ENCODE peak calls at places on chromosomes 12 and 14, in eight cellular contexts. One of them, this sample, is unnamed.

GRCh38 chr14:94192534-94192933 is 18.4 kb downstream of the PPP4R4 start:
- DNase-seq in tibial nerve: no peak
- DNase-seq in stomach: no peak
- DNase-seq in HepG2: no peak
- DNase-seq in upper lobe of left lung: no peak
- DNase-seq in A549: no peak
- DNase-seq in sigmoid colon: no peak
- DNase-seq in SK-N-SH: no peak
- DNase-seq in this sample: no peak

GRCh38 chr12:27820564-27820963 is 40.5 kb upstream of the MANSC4 start:
- DNase-seq in tibial nerve: no peak
- DNase-seq in stomach: no peak
- DNase-seq in HepG2: no peak
- DNase-seq in upper lobe of left lung: no peak
- DNase-seq in A549: no peak
- DNase-seq in sigmoid colon: no peak
- DNase-seq in SK-N-SH: no peak
- DNase-seq in this sample: no peak

GRCh38 chr12:110637869-110638441 is 24.0 kb downstream of the TCTN1 start:
- DNase-seq in tibial nerve: no peak
- DNase-seq in stomach: no peak
- DNase-seq in HepG2: no peak
- DNase-seq in upper lobe of left lung: no peak
- DNase-seq in A549: no peak
- DNase-seq in sigmoid colon: no peak
- DNase-seq in SK-N-SH: no peak
- DNase-seq in this sample: no peak

GRCh38 chr14:51448831-51449665 is 202.7 kb upstream of the FRMD6 start:
- DNase-seq in tibial nerve: no peak
- DNase-seq in stomach: no peak
- DNase-seq in HepG2: no peak
- DNase-seq in upper lobe of left lung: no peak
- DNase-seq in A549: no peak
- DNase-seq in sigmoid colon: no peak
- DNase-seq in SK-N-SH: peak; percentile 45
- DNase-seq in this sample: no peak

GRCh38 chr12:19739195-19739776 is 300.0 kb downstream of the AEBP2 start:
- DNase-seq in tibial nerve: no peak
- DNase-seq in stomach: no peak
- DNase-seq in HepG2: peak; percentile 41
- DNase-seq in upper lobe of left lung: no peak
- DNase-seq in A549: peak; percentile 74
- DNase-seq in sigmoid colon: no peak
- DNase-seq in SK-N-SH: peak; percentile 44
- DNase-seq in this sample: no peak

GRCh38 chr12:107990325-107990724 is 138.8 kb upstream of the WSCD2 start:
- DNase-seq in tibial nerve: no peak
- DNase-seq in stomach: no peak
- DNase-seq in HepG2: peak; percentile 29
- DNase-seq in upper lobe of left lung: no peak
- DNase-seq in A549: peak; percentile 49
- DNase-seq in sigmoid colon: no peak
- DNase-seq in SK-N-SH: peak; percentile 37
- DNase-seq in this sample: no peak

GRCh38 chr12:7101694-7102131 is 7.3 kb downstream of the C1RL start:
- DNase-seq in tibial nerve: no peak
- DNase-seq in stomach: no peak
- DNase-seq in HepG2: no peak
- DNase-seq in upper lobe of left lung: peak; percentile 16
- DNase-seq in A549: no peak
- DNase-seq in sigmoid colon: peak; percentile 67
- DNase-seq in SK-N-SH: no peak
- DNase-seq in this sample: peak; percentile 76

GRCh38 chr12:115023279-115023678 is 339.3 kb upstream of the TBX3 start:
- DNase-seq in tibial nerve: no peak
- DNase-seq in stomach: no peak
- DNase-seq in HepG2: no peak
- DNase-seq in upper lobe of left lung: no peak
- DNase-seq in A549: no peak
- DNase-seq in sigmoid colon: no peak
- DNase-seq in SK-N-SH: no peak
- DNase-seq in this sample: peak; percentile 51

GRCh38 chr12:2129076-2129475 is 76.3 kb downstream of the CACNA1C start:
- DNase-seq in tibial nerve: no peak
- DNase-seq in stomach: no peak
- DNase-seq in HepG2: no peak
- DNase-seq in upper lobe of left lung: no peak
- DNase-seq in A549: no peak
- DNase-seq in sigmoid colon: peak; percentile 87
- DNase-seq in SK-N-SH: peak; percentile 37
- DNase-seq in this sample: no peak

GRCh38 chr12:5514016-5514415 is 82.1 kb downstream of the NTF3 start:
- DNase-seq in tibial nerve: no peak
- DNase-seq in stomach: no peak
- DNase-seq in HepG2: no peak
- DNase-seq in upper lobe of left lung: no peak
- DNase-seq in A549: no peak
- DNase-seq in sigmoid colon: no peak
- DNase-seq in SK-N-SH: no peak
- DNase-seq in this sample: no peak

GRCh38 chr12:27552235-27552634 is 28.2 kb downstream of the PPFIBP1 start:
- DNase-seq in tibial nerve: no peak
- DNase-seq in stomach: no peak
- DNase-seq in HepG2: no peak
- DNase-seq in upper lobe of left lung: no peak
- DNase-seq in A549: no peak
- DNase-seq in sigmoid colon: no peak
- DNase-seq in SK-N-SH: no peak
- DNase-seq in this sample: no peak

GRCh38 chr12:124668602-124669001 is 101.2 kb upstream of the NCOR2 start:
- DNase-seq in tibial nerve: no peak
- DNase-seq in stomach: peak; percentile 64
- DNase-seq in HepG2: no peak
- DNase-seq in upper lobe of left lung: peak; percentile 77
- DNase-seq in A549: no peak
- DNase-seq in sigmoid colon: peak; percentile 61
- DNase-seq in SK-N-SH: no peak
- DNase-seq in this sample: no peak

GRCh38 chr12:12019881-12020280 is 50.9 kb upstream of the BCL2L14 start:
- DNase-seq in tibial nerve: no peak
- DNase-seq in stomach: no peak
- DNase-seq in HepG2: no peak
- DNase-seq in upper lobe of left lung: no peak
- DNase-seq in A549: no peak
- DNase-seq in sigmoid colon: peak; percentile 20
- DNase-seq in SK-N-SH: no peak
- DNase-seq in this sample: no peak

GRCh38 chr12:53060064-53060720 is 10.3 kb downstream of the TNS2 start:
- DNase-seq in tibial nerve: peak; percentile 11
- DNase-seq in stomach: no peak
- DNase-seq in HepG2: no peak
- DNase-seq in upper lobe of left lung: no peak
- DNase-seq in A549: no peak
- DNase-seq in sigmoid colon: no peak
- DNase-seq in SK-N-SH: no peak
- DNase-seq in this sample: no peak

GRCh38 chr12:53060721-53061276 is 10.9 kb downstream of the TNS2 start:
- DNase-seq in tibial nerve: peak; percentile 27
- DNase-seq in stomach: peak; percentile 56
- DNase-seq in HepG2: no peak
- DNase-seq in upper lobe of left lung: no peak
- DNase-seq in A549: no peak
- DNase-seq in sigmoid colon: peak; percentile 81
- DNase-seq in SK-N-SH: no peak
- DNase-seq in this sample: no peak

GRCh38 chr12:53062977-53063707 is 13.3 kb downstream of the TNS2 start:
- DNase-seq in tibial nerve: peak; percentile 14
- DNase-seq in stomach: no peak
- DNase-seq in HepG2: no peak
- DNase-seq in upper lobe of left lung: no peak
- DNase-seq in A549: no peak
- DNase-seq in sigmoid colon: no peak
- DNase-seq in SK-N-SH: peak; percentile 6
- DNase-seq in this sample: peak; percentile 35

GRCh38 chr12:53062011-53062961 is 12.4 kb downstream of the TNS2 start:
- DNase-seq in tibial nerve: peak; percentile 14
- DNase-seq in stomach: no peak
- DNase-seq in HepG2: no peak
- DNase-seq in upper lobe of left lung: no peak
- DNase-seq in A549: no peak
- DNase-seq in sigmoid colon: no peak
- DNase-seq in SK-N-SH: no peak
- DNase-seq in this sample: peak; percentile 32

GRCh38 chr12:53061404-53062010 is 11.6 kb downstream of the TNS2 start:
- DNase-seq in tibial nerve: peak; percentile 41
- DNase-seq in stomach: peak; percentile 92
- DNase-seq in HepG2: peak; percentile 92
- DNase-seq in upper lobe of left lung: peak; percentile 82
- DNase-seq in A549: peak; percentile 77
- DNase-seq in sigmoid colon: peak; percentile 72
- DNase-seq in SK-N-SH: no peak
- DNase-seq in this sample: peak; percentile 67
- H3K4me1 ChIP-seq in tibial nerve: peaks cover 100% of the 10 kb centered on the region
- H3K4me1 ChIP-seq in stomach: peaks cover 83% of the 10 kb centered on the region
- H3K4me1 ChIP-seq in HepG2: peaks cover 34% of the 10 kb centered on the region
- H3K4me1 ChIP-seq in upper lobe of left lung: peaks cover 54% of the 10 kb centered on the region
- H3K4me1 ChIP-seq in A549: peaks cover 40% of the 10 kb centered on the region
- H3K4me1 ChIP-seq in sigmoid colon: peaks cover 66% of the 10 kb centered on the region
- H3K4me1 ChIP-seq in SK-N-SH: peaks cover 22% of the 10 kb centered on the region
- H3K4me1 ChIP-seq in this sample: peaks cover 20% of the 10 kb centered on the region

GRCh38 chr14:64918216-64918615 is 4.0 kb downstream of the CHURC1 start:
- DNase-seq in tibial nerve: no peak
- DNase-seq in stomach: no peak
- DNase-seq in HepG2: no peak
- DNase-seq in upper lobe of left lung: no peak
- DNase-seq in A549: no peak
- DNase-seq in sigmoid colon: no peak
- DNase-seq in SK-N-SH: no peak
- DNase-seq in this sample: no peak

GRCh38 chr14:64923015-64923414 is 8.8 kb downstream of the CHURC1 start:
- DNase-seq in tibial nerve: no peak
- DNase-seq in stomach: no peak
- DNase-seq in HepG2: no peak
- DNase-seq in upper lobe of left lung: no peak
- DNase-seq in A549: no peak
- DNase-seq in sigmoid colon: no peak
- DNase-seq in SK-N-SH: no peak
- DNase-seq in this sample: no peak

GRCh38 chr14:64920465-64920864 is 6.2 kb downstream of the CHURC1 start:
- DNase-seq in tibial nerve: no peak
- DNase-seq in stomach: no peak
- DNase-seq in HepG2: no peak
- DNase-seq in upper lobe of left lung: no peak
- DNase-seq in A549: no peak
- DNase-seq in sigmoid colon: no peak
- DNase-seq in SK-N-SH: no peak
- DNase-seq in this sample: no peak

GRCh38 chr14:64919215-64919614 is 5.0 kb downstream of the CHURC1 start:
- DNase-seq in tibial nerve: no peak
- DNase-seq in stomach: no peak
- DNase-seq in HepG2: no peak
- DNase-seq in upper lobe of left lung: no peak
- DNase-seq in A549: no peak
- DNase-seq in sigmoid colon: no peak
- DNase-seq in SK-N-SH: no peak
- DNase-seq in this sample: no peak

DNA sequence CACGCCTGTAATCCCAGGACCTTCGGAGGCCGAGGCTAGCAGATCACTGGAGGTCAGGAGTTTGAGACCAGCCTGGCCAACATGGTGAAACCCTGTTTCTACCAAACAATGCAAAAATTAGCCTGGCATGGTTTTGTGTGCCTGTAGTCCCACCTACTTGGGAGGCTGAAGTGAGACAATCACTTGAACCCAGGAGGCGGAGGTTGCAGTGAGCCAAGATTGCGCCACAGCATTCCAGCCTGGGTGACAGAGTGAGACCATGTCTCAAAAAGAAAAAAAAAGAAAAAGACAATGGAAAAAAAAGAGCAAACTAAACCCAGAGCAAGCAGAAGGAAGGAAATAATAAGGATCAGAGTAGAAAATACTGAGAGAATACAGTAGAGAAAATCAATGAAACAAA is 5.4 kb downstream of the CHURC1 start:
- DNase-seq in tibial nerve: no peak
- DNase-seq in stomach: no peak
- DNase-seq in HepG2: peak; percentile 12
- DNase-seq in upper lobe of left lung: peak; percentile 52
- DNase-seq in A549: no peak
- DNase-seq in sigmoid colon: no peak
- DNase-seq in SK-N-SH: no peak
- DNase-seq in this sample: no peak
- TF ChIP-seq EP300 in tibial nerve: no peak
- TF ChIP-seq EP300 in stomach: no peak
- TF ChIP-seq EP300 in HepG2: no peak
- TF ChIP-seq EP300 in upper lobe of left lung: no peak
- TF ChIP-seq EP300 in A549: no peak
- TF ChIP-seq EP300 in sigmoid colon: no peak
- TF ChIP-seq EP300 in SK-N-SH: no peak
- TF ChIP-seq EP300 in this sample: no peak

GRCh38 chr12:56119361-56119796 is 1.3 kb downstream of the ZC3H10 start:
- DNase-seq in tibial nerve: no peak
- DNase-seq in stomach: peak; percentile 63
- DNase-seq in HepG2: peak; percentile 95
- DNase-seq in upper lobe of left lung: peak; percentile 84
- DNase-seq in A549: peak; percentile 94
- DNase-seq in sigmoid colon: peak; percentile 94
- DNase-seq in SK-N-SH: peak; percentile 85
- DNase-seq in this sample: peak; percentile 77
- H3K4me3 ChIP-seq in tibial nerve: no peak overlapping the region
- H3K4me3 ChIP-seq in stomach: peak overlapping the region; percentile 72
- H3K4me3 ChIP-seq in HepG2: peak overlapping the region; percentile 67
- H3K4me3 ChIP-seq in upper lobe of left lung: peak overlapping the region; percentile 75
- H3K4me3 ChIP-seq in A549: peak overlapping the region; percentile 71
- H3K4me3 ChIP-seq in sigmoid colon: no peak overlapping the region
- H3K4me3 ChIP-seq in SK-N-SH: peak overlapping the region; percentile 89
- H3K4me3 ChIP-seq in this sample: peak overlapping the region; percentile 76

GRCh38 chr14:100679170-100679569 is 47.5 kb upstream of the DLK1 start:
- DNase-seq in tibial nerve: no peak
- DNase-seq in stomach: no peak
- DNase-seq in HepG2: no peak
- DNase-seq in upper lobe of left lung: no peak
- DNase-seq in A549: no peak
- DNase-seq in sigmoid colon: no peak
- DNase-seq in SK-N-SH: no peak
- DNase-seq in this sample: no peak

GRCh38 chr14:100677152-100677924 is 49.4 kb upstream of the DLK1 start:
- DNase-seq in tibial nerve: no peak
- DNase-seq in stomach: no peak
- DNase-seq in HepG2: peak; percentile 80
- DNase-seq in upper lobe of left lung: no peak
- DNase-seq in A549: no peak
- DNase-seq in sigmoid colon: peak; percentile 81
- DNase-seq in SK-N-SH: peak; percentile 82
- DNase-seq in this sample: peak; percentile 87

GRCh38 chr14:100676089-100676685 is 50.5 kb upstream of the DLK1 start:
- DNase-seq in tibial nerve: no peak
- DNase-seq in stomach: peak; percentile 64
- DNase-seq in HepG2: no peak
- DNase-seq in upper lobe of left lung: no peak
- DNase-seq in A549: no peak
- DNase-seq in sigmoid colon: no peak
- DNase-seq in SK-N-SH: no peak
- DNase-seq in this sample: no peak

GRCh38 chr14:100679707-100680438 is 46.8 kb upstream of the DLK1 start:
- DNase-seq in tibial nerve: peak; percentile 33
- DNase-seq in stomach: no peak
- DNase-seq in HepG2: peak; percentile 83
- DNase-seq in upper lobe of left lung: no peak
- DNase-seq in A549: no peak
- DNase-seq in sigmoid colon: peak; percentile 86
- DNase-seq in SK-N-SH: no peak
- DNase-seq in this sample: peak; percentile 89

GRCh38 chr14:100677925-100678765 is 48.5 kb upstream of the DLK1 start:
- DNase-seq in tibial nerve: peak; percentile 37
- DNase-seq in stomach: peak; percentile 58
- DNase-seq in HepG2: no peak
- DNase-seq in upper lobe of left lung: no peak
- DNase-seq in A549: no peak
- DNase-seq in sigmoid colon: peak; percentile 83
- DNase-seq in SK-N-SH: peak; percentile 89
- DNase-seq in this sample: peak; percentile 90
- H3K4me1 ChIP-seq in tibial nerve: peaks cover 54% of the 10 kb centered on the region
- H3K4me1 ChIP-seq in stomach: peaks cover 62% of the 10 kb centered on the region
- H3K4me1 ChIP-seq in HepG2: peaks cover 83% of the 10 kb centered on the region
- H3K4me1 ChIP-seq in upper lobe of left lung: peaks cover 24% of the 10 kb centered on the region
- H3K4me1 ChIP-seq in A549: peaks cover 7% of the 10 kb centered on the region
- H3K4me1 ChIP-seq in sigmoid colon: peaks cover 45% of the 10 kb centered on the region
- H3K4me1 ChIP-seq in SK-N-SH: peaks cover 94% of the 10 kb centered on the region
- H3K4me1 ChIP-seq in this sample: peaks cover 32% of the 10 kb centered on the region

This sample was measured in ovary.